ENCODE peak calls at places on chromosomes 7 and 10, in eight cellular contexts. N, U, A, I, G, X, H and K are unnamed samples.

GRCh38 chr7:33109758-33110238 is 594 bp upstream of the RP9 start:
- DNase-seq in N (no peak), U (no peak), A (no peak), I (no peak), G (no peak), X (peak), H (peak), K (no peak)

GRCh38 chr10:63166742-63167258 is 33.7 kb downstream of the NRBF2 start:
- DNase-seq in N (peak), U (no peak), A (peak), I (peak), G (no peak), X (peak), H (peak), K (peak)

GRCh38 chr10:30617070-30617469 is 12.5 kb downstream of the LYZL2 start:
- DNase-seq in N (no peak), U (no peak), A (no peak), I (no peak), G (no peak), X (no peak), H (no peak), K (no peak)

GRCh38 chr7:12814107-12814506 is 126.7 kb downstream of the ARL4A start:
- DNase-seq in N (no peak), U (no peak), A (peak), I (no peak), G (no peak), X (no peak), H (peak), K (no peak)

GRCh38 chr10:47381427-47382379 is 2.4 kb downstream of the ZNF488 start:
- DNase-seq in N (no peak), U (no peak), A (no peak), I (no peak), G (peak), X (no peak), H (no peak), K (no peak)

GRCh38 chr7:74544706-74545469 is 91.2 kb downstream of the GTF2IRD1 start:
- DNase-seq in N (peak), U (peak), A (peak), I (peak), G (no peak), X (peak), H (peak), K (peak)

GRCh38 chr10:120181154-120181553 is 275.9 kb upstream of the PLPP4 start:
- DNase-seq in N (no peak), U (no peak), A (no peak), I (no peak), G (no peak), X (no peak), H (no peak), K (no peak)

GRCh38 chr7:130985361-130985760 is 251.4 kb upstream of the KLF14 start:
- DNase-seq in N (no peak), U (no peak), A (no peak), I (no peak), G (no peak), X (no peak), H (no peak), K (no peak)

GRCh38 chr10:42982886-42983594 is 93.8 kb upstream of the RET start:
- DNase-seq in N (no peak), U (peak), A (no peak), I (no peak), G (no peak), X (no peak), H (no peak), K (peak)

GRCh38 chr10:74502963-74503608 is 323.3 kb upstream of the KAT6B start:
- DNase-seq in N (peak), U (no peak), A (no peak), I (no peak), G (no peak), X (peak), H (peak), K (no peak)

GRCh38 chr7:30879139-30880089 is 32.2 kb upstream of the AQP1 start:
- DNase-seq in N (no peak), U (no peak), A (no peak), I (no peak), G (no peak), X (no peak), H (no peak), K (peak)

GRCh38 chr7:30837581-30837980 is 66.4 kb downstream of the MINDY4 start:
- DNase-seq in N (no peak), U (no peak), A (no peak), I (no peak), G (peak), X (no peak), H (no peak), K (no peak)

GRCh38 chr10:70827358-70827757 is 11.6 kb downstream of the SGPL1 start:
- DNase-seq in N (no peak), U (no peak), A (no peak), I (no peak), G (no peak), X (no peak), H (peak), K (no peak)

GRCh38 chr10:49369216-49370162 is 26.4 kb downstream of the DRGX start:
- DNase-seq in N (no peak), U (no peak), A (no peak), I (no peak), G (no peak), X (peak), H (no peak), K (no peak)

GRCh38 chr10:517236-517635 is 172.2 kb downstream of the DIP2C start:
- DNase-seq in N (no peak), U (no peak), A (no peak), I (peak), G (no peak), X (no peak), H (no peak), K (no peak)

GRCh38 chr7:2833087-2833910 is 10.8 kb downstream of the GNA12 start:
- DNase-seq in N (no peak), U (no peak), A (no peak), I (no peak), G (no peak), X (no peak), H (no peak), K (no peak)

GRCh38 chr7:2820508-2820934 is 23.6 kb downstream of the GNA12 start:
- DNase-seq in N (no peak), U (peak), A (peak), I (no peak), G (peak), X (peak), H (peak), K (peak)

GRCh38 chr10:70265032-70265689 is 18.6 kb downstream of the NPFFR1 start:
- DNase-seq in N (peak), U (no peak), A (no peak), I (peak), G (no peak), X (no peak), H (peak), K (peak)

GRCh38 chr10:30581779-30582380 is 47.7 kb downstream of the LYZL2 start:
- DNase-seq in N (peak), U (peak), A (no peak), I (peak), G (no peak), X (peak), H (peak), K (peak)

GRCh38 chr7:74288034-74288881 is 949 bp upstream of the CLIP2 start:
- DNase-seq in N (no peak), U (no peak), A (no peak), I (no peak), G (no peak), X (no peak), H (no peak), K (no peak)

GRCh38 chr7:84022686-84023308 is 171.8 kb downstream of the SEMA3A start:
- DNase-seq in N (no peak), U (peak), A (no peak), I (no peak), G (no peak), X (no peak), H (peak), K (peak)

GRCh38 chr7:8255680-8256656 is 6.0 kb downstream of the ICA1 start:
- DNase-seq in N (no peak), U (no peak), A (no peak), I (no peak), G (no peak), X (no peak), H (no peak), K (no peak)

GRCh38 chr7:119197872-119198527 is 973.5 kb downstream of the ANKRD7 start:
- DNase-seq in N (peak), U (no peak), A (peak), I (peak), G (no peak), X (peak), H (peak), K (peak)

GRCh38 chr10:68249297-68249696 is 17.4 kb upstream of the ATOH7 start:
- DNase-seq in N (no peak), U (no peak), A (no peak), I (no peak), G (no peak), X (no peak), H (no peak), K (no peak)

GRCh38 chr10:86715836-86716235 is 40.6 kb upstream of the BMPR1A start:
- DNase-seq in N (no peak), U (no peak), A (no peak), I (no peak), G (no peak), X (no peak), H (no peak), K (no peak)

GRCh38 chr10:84329986-84330651 is 1.7 kb downstream of the CCSER2 start:
- DNase-seq in N (no peak), U (no peak), A (no peak), I (no peak), G (no peak), X (no peak), H (no peak), K (no peak)

GRCh38 chr10:110460111-110460809 is 37.4 kb upstream of the DUSP5 start:
- DNase-seq in N (no peak), U (peak), A (no peak), I (no peak), G (peak), X (peak), H (no peak), K (peak)

GRCh38 chr10:114367041-114367675 is 37.1 kb downstream of the AFAP1L2 start:
- DNase-seq in N (no peak), U (no peak), A (no peak), I (no peak), G (no peak), X (peak), H (no peak), K (no peak)

GRCh38 chr10:61028861-61029361 is 84.9 kb upstream of the RHOBTB1 start:
- DNase-seq in N (no peak), U (no peak), A (peak), I (no peak), G (no peak), X (peak), H (peak), K (no peak)

GRCh38 chr7:50206521-50207250 is 97.8 kb upstream of the IKZF1 start:
- DNase-seq in N (peak), U (peak), A (no peak), I (no peak), G (no peak), X (no peak), H (no peak), K (no peak)

GRCh38 chr10:110916554-110917346 is 2.2 kb downstream of the BBIP1 start:
- DNase-seq in N (no peak), U (no peak), A (no peak), I (no peak), G (no peak), X (peak), H (no peak), K (no peak)

GRCh38 chr7:155258233-155258575 is 39.5 kb upstream of the INSIG1 start:
- DNase-seq in N (no peak), U (no peak), A (peak), I (no peak), G (peak), X (peak), H (peak), K (peak)

GRCh38 chr10:16854623-16855022 is 37.4 kb upstream of the RSU1 start:
- DNase-seq in N (no peak), U (no peak), A (peak), I (no peak), G (no peak), X (peak), H (peak), K (no peak)
- TF ChIP-seq CTCF in N (no peak), U (no peak), A (no peak), I (no peak), G (no peak), X (no peak), H (no peak), K (no peak)

DNA sequence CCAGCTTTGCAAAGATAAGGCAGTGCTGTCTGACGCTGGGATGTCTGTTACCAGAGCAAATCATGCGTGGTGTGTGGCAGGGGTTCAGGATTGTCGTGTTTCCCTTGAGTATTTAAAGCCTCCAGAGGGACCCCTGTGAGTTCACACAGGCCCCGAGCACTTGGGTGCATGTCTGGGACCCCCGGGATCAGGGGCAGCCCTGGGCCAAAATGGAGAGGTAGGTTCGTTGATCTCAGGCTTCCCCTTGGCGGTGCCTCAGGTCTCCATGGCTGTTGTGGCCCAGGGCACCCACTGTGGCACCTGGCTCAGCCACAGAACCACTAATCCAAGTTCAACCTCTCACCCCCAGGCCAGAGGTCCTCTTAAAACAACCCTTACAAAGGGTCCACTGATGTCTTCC is 523.1 kb upstream of the DPP6 start:
- DNase-seq in N (no peak), U (no peak), A (no peak), I (no peak), G (no peak), X (no peak), H (no peak), K (no peak)
- H3K4me3 ChIP-seq in N (no peak), U (no peak), A (no peak), I (no peak), G (no peak), X (no peak), H (no peak), K (no peak)

DNA sequence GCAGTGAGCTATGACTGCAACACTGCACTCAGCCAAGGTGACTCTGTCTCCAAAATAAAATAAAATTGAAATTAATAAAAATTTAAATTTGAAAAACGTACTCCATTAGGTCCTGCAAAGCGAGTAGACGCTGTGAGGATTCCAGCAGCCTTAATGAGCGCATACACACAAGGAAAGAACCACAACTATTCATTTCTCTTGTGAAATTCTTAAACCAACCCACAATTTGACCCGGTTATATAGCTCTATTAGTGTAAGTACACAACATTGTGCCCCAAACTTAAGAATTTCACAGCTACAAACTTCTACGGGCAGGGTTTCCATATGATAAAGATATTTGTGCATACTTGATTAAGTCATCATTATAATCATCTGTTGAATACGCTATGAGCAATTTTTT is 84.4 kb downstream of the PARD3 start:
- DNase-seq in N (no peak), U (no peak), A (no peak), I (no peak), G (no peak), X (no peak), H (no peak), K (no peak)
- H3K27ac ChIP-seq in N (no peak), U (no peak), A (no peak), I (no peak), G (no peak), X (no peak), H (no peak), K (no peak)

GRCh38 chr7:147813316-147813715 is 777.2 kb upstream of the C7orf33 start:
- DNase-seq in N (no peak), U (no peak), A (no peak), I (no peak), G (no peak), X (no peak), H (no peak), K (no peak)

GRCh38 chr7:147818338-147818737 is 772.2 kb upstream of the C7orf33 start:
- DNase-seq in N (no peak), U (no peak), A (no peak), I (no peak), G (no peak), X (no peak), H (no peak), K (no peak)
- TF ChIP-seq CTCF in N (no peak), U (no peak), A (no peak), I (no peak), G (no peak), X (no peak), H (no peak), K (no peak)

GRCh38 chr7:68207676-68208075 is 1211.0 kb downstream of the TYW1 start:
- DNase-seq in N (no peak), U (no peak), A (no peak), I (no peak), G (no peak), X (no peak), H (no peak), K (no peak)
- H3K4me3 ChIP-seq in N (no peak), U (no peak), A (no peak), I (no peak), G (no peak), X (no peak), H (no peak), K (no peak)

GRCh38 chr10:11789294-11789693 is 33.9 kb upstream of the PROSER2 start:
- DNase-seq in N (no peak), U (no peak), A (no peak), I (no peak), G (no peak), X (no peak), H (no peak), K (no peak)
- H3K27ac ChIP-seq in N (no peak), U (no peak), A (no peak), I (no peak), G (no peak), X (no peak), H (no peak), K (no peak)

GRCh38 chr7:128403676-128404075 is 6.1 kb downstream of the IMPDH1 start:
- DNase-seq in N (no peak), U (no peak), A (no peak), I (no peak), G (no peak), X (no peak), H (no peak), K (no peak)

GRCh38 chr7:128406147-128406985 is 3.4 kb downstream of the IMPDH1 start:
- DNase-seq in N (no peak), U (no peak), A (no peak), I (no peak), G (no peak), X (no peak), H (no peak), K (no peak)

GRCh38 chr7:128405345-128406146 is 4.2 kb downstream of the IMPDH1 start:
- DNase-seq in N (no peak), U (peak), A (no peak), I (peak), G (no peak), X (no peak), H (peak), K (peak)

GRCh38 chr7:128404143-128404681 is 5.6 kb downstream of the IMPDH1 start:
- DNase-seq in N (no peak), U (peak), A (no peak), I (no peak), G (no peak), X (no peak), H (no peak), K (no peak)

DNA sequence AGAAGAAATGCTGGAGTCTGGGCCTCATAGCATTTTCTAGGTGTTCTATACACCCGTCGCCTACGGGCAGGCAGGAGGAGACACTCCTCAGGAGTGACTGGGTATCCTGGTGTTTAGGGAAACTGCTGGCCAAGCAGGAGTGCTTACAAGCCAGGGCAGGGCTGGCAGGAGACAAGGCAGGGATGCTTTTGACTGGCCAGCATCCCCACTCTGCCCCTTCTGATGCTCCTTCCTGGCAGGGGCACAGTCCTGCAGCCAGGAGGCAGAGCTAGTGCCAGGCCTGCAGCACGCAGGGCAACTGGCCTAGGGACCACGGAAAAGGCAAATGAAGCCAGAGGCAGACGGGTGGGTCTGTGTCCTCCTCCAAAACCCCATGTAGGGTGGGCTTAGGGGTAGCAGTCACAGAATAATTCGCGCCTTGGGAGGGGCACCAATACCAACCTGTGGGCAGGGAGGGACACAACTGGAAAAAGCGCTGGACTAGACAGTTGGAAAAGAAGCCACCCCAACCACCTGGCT is 4.9 kb downstream of the IMPDH1 start:
- DNase-seq in N (no peak), U (no peak), A (no peak), I (peak), G (no peak), X (no peak), H (peak), K (no peak)
- TF ChIP-seq CTCF in N (peak), U (no peak), A (peak), I (no peak), G (no peak), X (peak), H (peak), K (no peak)